ENCODE peak calls at places on chromosomes 6 and 20, in ten cellular contexts. One of them, this sample, is unnamed.

GRCh38 chr6:28172006-28172405 is 30.3 kb downstream of the ZKSCAN8 start:
- DNase-seq in nephron progenitor cell: no peak
- DNase-seq in activated CD4-positive, alpha-beta memory T cell treated with anti-CD3 and anti-CD28 coated beads for 36 hours: no peak
- DNase-seq in M059J: no peak
- DNase-seq in mucosa of gallbladder: no peak
- DNase-seq in EH: peak
- DNase-seq in NCI-H187 treated with DMSO at 0.1 percent for 48 hours: no peak
- DNase-seq in HepG2: no peak
- DNase-seq in central memory CD4-positive, alpha-beta T cell: no peak
- DNase-seq in RWPE1: no peak
- DNase-seq in this sample: no peak

GRCh38 chr6:73471686-73472290 is 10.3 kb downstream of the MTO1 start:
- DNase-seq in nephron progenitor cell: no peak
- DNase-seq in activated CD4-positive, alpha-beta memory T cell treated with anti-CD3 and anti-CD28 coated beads for 36 hours: no peak
- DNase-seq in M059J: no peak
- DNase-seq in mucosa of gallbladder: no peak
- DNase-seq in EH: no peak
- DNase-seq in NCI-H187 treated with DMSO at 0.1 percent for 48 hours: no peak
- DNase-seq in HepG2: no peak
- DNase-seq in central memory CD4-positive, alpha-beta T cell: no peak
- DNase-seq in RWPE1: no peak
- DNase-seq in this sample: no peak

GRCh38 chr20:64079273-64080012 is at the start of gene RGS19:
- DNase-seq in nephron progenitor cell: peak
- DNase-seq in activated CD4-positive, alpha-beta memory T cell treated with anti-CD3 and anti-CD28 coated beads for 36 hours: peak
- DNase-seq in M059J: peak
- DNase-seq in mucosa of gallbladder: peak
- DNase-seq in EH: peak
- DNase-seq in NCI-H187 treated with DMSO at 0.1 percent for 48 hours: no peak
- DNase-seq in HepG2: peak
- DNase-seq in central memory CD4-positive, alpha-beta T cell: peak
- DNase-seq in RWPE1: no peak
- DNase-seq in this sample: peak

GRCh38 chr6:127855542-127856159 is 45.2 kb downstream of the THEMIS start:
- DNase-seq in nephron progenitor cell: no peak
- DNase-seq in activated CD4-positive, alpha-beta memory T cell treated with anti-CD3 and anti-CD28 coated beads for 36 hours: peak
- DNase-seq in M059J: peak
- DNase-seq in mucosa of gallbladder: peak
- DNase-seq in EH: peak
- DNase-seq in NCI-H187 treated with DMSO at 0.1 percent for 48 hours: no peak
- DNase-seq in HepG2: peak
- DNase-seq in central memory CD4-positive, alpha-beta T cell: peak
- DNase-seq in RWPE1: peak
- DNase-seq in this sample: peak

GRCh38 chr6:160507420-160507819 is 156.7 kb downstream of the LPA start:
- DNase-seq in nephron progenitor cell: no peak
- DNase-seq in activated CD4-positive, alpha-beta memory T cell treated with anti-CD3 and anti-CD28 coated beads for 36 hours: no peak
- DNase-seq in M059J: no peak
- DNase-seq in mucosa of gallbladder: no peak
- DNase-seq in EH: no peak
- DNase-seq in NCI-H187 treated with DMSO at 0.1 percent for 48 hours: no peak
- DNase-seq in HepG2: peak
- DNase-seq in central memory CD4-positive, alpha-beta T cell: no peak
- DNase-seq in RWPE1: no peak
- DNase-seq in this sample: no peak

GRCh38 chr6:96939019-96939805 is 14.7 kb downstream of the KLHL32 start:
- DNase-seq in nephron progenitor cell: no peak
- DNase-seq in activated CD4-positive, alpha-beta memory T cell treated with anti-CD3 and anti-CD28 coated beads for 36 hours: peak
- DNase-seq in M059J: peak
- DNase-seq in mucosa of gallbladder: peak
- DNase-seq in EH: peak
- DNase-seq in NCI-H187 treated with DMSO at 0.1 percent for 48 hours: no peak
- DNase-seq in HepG2: no peak
- DNase-seq in central memory CD4-positive, alpha-beta T cell: no peak
- DNase-seq in RWPE1: peak
- DNase-seq in this sample: peak

GRCh38 chr6:107179004-107179403 is 63.7 kb upstream of the BEND3 start:
- DNase-seq in nephron progenitor cell: no peak
- DNase-seq in activated CD4-positive, alpha-beta memory T cell treated with anti-CD3 and anti-CD28 coated beads for 36 hours: peak
- DNase-seq in M059J: peak
- DNase-seq in mucosa of gallbladder: no peak
- DNase-seq in EH: peak
- DNase-seq in NCI-H187 treated with DMSO at 0.1 percent for 48 hours: no peak
- DNase-seq in HepG2: no peak
- DNase-seq in central memory CD4-positive, alpha-beta T cell: no peak
- DNase-seq in RWPE1: no peak
- DNase-seq in this sample: no peak

GRCh38 chr6:31597006-31597405 is 4.2 kb upstream of the NCR3 start:
- DNase-seq in nephron progenitor cell: no peak
- DNase-seq in activated CD4-positive, alpha-beta memory T cell treated with anti-CD3 and anti-CD28 coated beads for 36 hours: peak
- DNase-seq in M059J: peak
- DNase-seq in mucosa of gallbladder: no peak
- DNase-seq in EH: peak
- DNase-seq in NCI-H187 treated with DMSO at 0.1 percent for 48 hours: no peak
- DNase-seq in HepG2: peak
- DNase-seq in central memory CD4-positive, alpha-beta T cell: peak
- DNase-seq in RWPE1: peak
- DNase-seq in this sample: no peak

GRCh38 chr6:170087946-170088348 is 202.9 kb downstream of the DLL1 start:
- DNase-seq in nephron progenitor cell: no peak
- DNase-seq in activated CD4-positive, alpha-beta memory T cell treated with anti-CD3 and anti-CD28 coated beads for 36 hours: peak
- DNase-seq in M059J: no peak
- DNase-seq in mucosa of gallbladder: no peak
- DNase-seq in EH: no peak
- DNase-seq in NCI-H187 treated with DMSO at 0.1 percent for 48 hours: no peak
- DNase-seq in HepG2: no peak
- DNase-seq in central memory CD4-positive, alpha-beta T cell: peak
- DNase-seq in RWPE1: no peak
- DNase-seq in this sample: no peak

GRCh38 chr6:83019741-83020140 is 45.9 kb downstream of the UBE3D start:
- DNase-seq in nephron progenitor cell: no peak
- DNase-seq in activated CD4-positive, alpha-beta memory T cell treated with anti-CD3 and anti-CD28 coated beads for 36 hours: no peak
- DNase-seq in M059J: no peak
- DNase-seq in mucosa of gallbladder: no peak
- DNase-seq in EH: no peak
- DNase-seq in NCI-H187 treated with DMSO at 0.1 percent for 48 hours: no peak
- DNase-seq in HepG2: no peak
- DNase-seq in central memory CD4-positive, alpha-beta T cell: no peak
- DNase-seq in RWPE1: no peak
- DNase-seq in this sample: no peak

GRCh38 chr6:31752739-31753319 is 9.6 kb upstream of the SAPCD1 start:
- DNase-seq in nephron progenitor cell: no peak
- DNase-seq in activated CD4-positive, alpha-beta memory T cell treated with anti-CD3 and anti-CD28 coated beads for 36 hours: no peak
- DNase-seq in M059J: peak
- DNase-seq in mucosa of gallbladder: no peak
- DNase-seq in EH: peak
- DNase-seq in NCI-H187 treated with DMSO at 0.1 percent for 48 hours: no peak
- DNase-seq in HepG2: no peak
- DNase-seq in central memory CD4-positive, alpha-beta T cell: no peak
- DNase-seq in RWPE1: peak
- DNase-seq in this sample: no peak

GRCh38 chr6:72657798-72658197 is 35.9 kb downstream of the KCNQ5 start:
- DNase-seq in nephron progenitor cell: no peak
- DNase-seq in activated CD4-positive, alpha-beta memory T cell treated with anti-CD3 and anti-CD28 coated beads for 36 hours: no peak
- DNase-seq in M059J: peak
- DNase-seq in mucosa of gallbladder: no peak
- DNase-seq in EH: peak
- DNase-seq in NCI-H187 treated with DMSO at 0.1 percent for 48 hours: no peak
- DNase-seq in HepG2: no peak
- DNase-seq in central memory CD4-positive, alpha-beta T cell: no peak
- DNase-seq in RWPE1: no peak
- DNase-seq in this sample: no peak

GRCh38 chr6:28758046-28758817 is 165.6 kb downstream of the TRIM27 start:
- DNase-seq in nephron progenitor cell: no peak
- DNase-seq in activated CD4-positive, alpha-beta memory T cell treated with anti-CD3 and anti-CD28 coated beads for 36 hours: no peak
- DNase-seq in M059J: peak
- DNase-seq in mucosa of gallbladder: no peak
- DNase-seq in EH: peak
- DNase-seq in NCI-H187 treated with DMSO at 0.1 percent for 48 hours: no peak
- DNase-seq in HepG2: peak
- DNase-seq in central memory CD4-positive, alpha-beta T cell: no peak
- DNase-seq in RWPE1: no peak
- DNase-seq in this sample: no peak

GRCh38 chr6:159090530-159091306 is 45.9 kb upstream of the TAGAP start:
- DNase-seq in nephron progenitor cell: no peak
- DNase-seq in activated CD4-positive, alpha-beta memory T cell treated with anti-CD3 and anti-CD28 coated beads for 36 hours: no peak
- DNase-seq in M059J: no peak
- DNase-seq in mucosa of gallbladder: no peak
- DNase-seq in EH: no peak
- DNase-seq in NCI-H187 treated with DMSO at 0.1 percent for 48 hours: no peak
- DNase-seq in HepG2: no peak
- DNase-seq in central memory CD4-positive, alpha-beta T cell: no peak
- DNase-seq in RWPE1: no peak
- DNase-seq in this sample: peak

GRCh38 chr6:332671-333070 is 40.4 kb downstream of the DUSP22 start:
- DNase-seq in nephron progenitor cell: no peak
- DNase-seq in activated CD4-positive, alpha-beta memory T cell treated with anti-CD3 and anti-CD28 coated beads for 36 hours: no peak
- DNase-seq in M059J: no peak
- DNase-seq in mucosa of gallbladder: no peak
- DNase-seq in EH: peak
- DNase-seq in NCI-H187 treated with DMSO at 0.1 percent for 48 hours: no peak
- DNase-seq in HepG2: no peak
- DNase-seq in central memory CD4-positive, alpha-beta T cell: no peak
- DNase-seq in RWPE1: no peak
- DNase-seq in this sample: no peak

GRCh38 chr20:44355503-44356352 is at the start of gene HNF4A:
- DNase-seq in nephron progenitor cell: no peak
- DNase-seq in activated CD4-positive, alpha-beta memory T cell treated with anti-CD3 and anti-CD28 coated beads for 36 hours: no peak
- DNase-seq in M059J: no peak
- DNase-seq in mucosa of gallbladder: peak
- DNase-seq in EH: no peak
- DNase-seq in NCI-H187 treated with DMSO at 0.1 percent for 48 hours: no peak
- DNase-seq in HepG2: peak
- DNase-seq in central memory CD4-positive, alpha-beta T cell: no peak
- DNase-seq in RWPE1: no peak
- DNase-seq in this sample: no peak

GRCh38 chr6:132483779-132484679 is 28.9 kb downstream of the STX7 start:
- DNase-seq in nephron progenitor cell: peak
- DNase-seq in activated CD4-positive, alpha-beta memory T cell treated with anti-CD3 and anti-CD28 coated beads for 36 hours: peak
- DNase-seq in M059J: peak
- DNase-seq in mucosa of gallbladder: peak
- DNase-seq in EH: peak
- DNase-seq in NCI-H187 treated with DMSO at 0.1 percent for 48 hours: no peak
- DNase-seq in HepG2: peak
- DNase-seq in central memory CD4-positive, alpha-beta T cell: peak
- DNase-seq in RWPE1: peak
- DNase-seq in this sample: peak

GRCh38 chr20:37298190-37298939 is 8.9 kb downstream of the MANBAL start:
- DNase-seq in nephron progenitor cell: no peak
- DNase-seq in activated CD4-positive, alpha-beta memory T cell treated with anti-CD3 and anti-CD28 coated beads for 36 hours: peak
- DNase-seq in M059J: peak
- DNase-seq in mucosa of gallbladder: no peak
- DNase-seq in EH: peak
- DNase-seq in NCI-H187 treated with DMSO at 0.1 percent for 48 hours: no peak
- DNase-seq in HepG2: no peak
- DNase-seq in central memory CD4-positive, alpha-beta T cell: no peak
- DNase-seq in RWPE1: no peak
- DNase-seq in this sample: peak

GRCh38 chr6:169244684-169245383 is 8.8 kb downstream of the THBS2 start:
- DNase-seq in nephron progenitor cell: no peak
- DNase-seq in activated CD4-positive, alpha-beta memory T cell treated with anti-CD3 and anti-CD28 coated beads for 36 hours: no peak
- DNase-seq in M059J: no peak
- DNase-seq in mucosa of gallbladder: no peak
- DNase-seq in EH: no peak
- DNase-seq in NCI-H187 treated with DMSO at 0.1 percent for 48 hours: no peak
- DNase-seq in HepG2: no peak
- DNase-seq in central memory CD4-positive, alpha-beta T cell: no peak
- DNase-seq in RWPE1: no peak
- DNase-seq in this sample: no peak

This sample was measured in adrenal gland.